ENCODE peak calls at places on chromosome 21, in six cellular contexts. O is body of pancreas, Q is brain microvascular endothelial cell, F is cardiac muscle cell, R is breast epithelium, V is left ventricle myocardium inferior. T is an unnamed sample.

GRCh38 chr21:46570631-46571030 is 34.3 kb downstream of the S100B start:
- DNase-seq in Q (no peak), R (no peak), F (no peak), V (no peak), O (no peak), T (no peak)

GRCh38 chr21:27837933-27838332 is 871.0 kb upstream of the ADAMTS5 start:
- DNase-seq in R (no peak), V (no peak), Q (no peak), F (no peak), O (no peak), T (no peak)

GRCh38 chr21:39208624-39209333 is 25.5 kb upstream of the PSMG1 start:
- DNase-seq in V (no peak), F (peak), Q (no peak), R (no peak), O (no peak), T (no peak)

GRCh38 chr21:41600116-41600515 is 92.2 kb upstream of the TMPRSS2 start:
- DNase-seq in V (no peak), F (no peak), O (no peak), R (peak), Q (no peak), T (no peak)

GRCh38 chr21:16422702-16423101 is 692.9 kb downstream of the USP25 start:
- DNase-seq in Q (no peak), R (no peak), V (no peak), O (no peak), F (peak), T (no peak)

GRCh38 chr21:42455196-42455595 is 40.8 kb downstream of the RSPH1 start:
- DNase-seq in V (no peak), Q (no peak), R (no peak), F (no peak), O (no peak), T (no peak)

GRCh38 chr21:32494946-32495703 is 82.6 kb downstream of the EVA1C start:
- DNase-seq in V (no peak), R (no peak), F (peak), O (no peak), Q (peak), T (peak)

GRCh38 chr21:39111928-39112327 is 71.3 kb downstream of the PSMG1 start:
- DNase-seq in O (no peak), F (peak), R (no peak), V (no peak), Q (no peak), T (no peak)

GRCh38 chr21:30351534-30351933 is 3.1 kb upstream of the KRTAP23-1 start:
- DNase-seq in V (no peak), F (no peak), Q (no peak), R (no peak), O (no peak), T (no peak)

GRCh38 chr21:41602511-41602910 is 94.6 kb upstream of the TMPRSS2 start:
- DNase-seq in V (no peak), R (no peak), Q (no peak), O (no peak), F (no peak), T (no peak)

GRCh38 chr21:42171091-42172053 is 47.6 kb upstream of the ABCG1 start:
- DNase-seq in F (no peak), R (peak), O (no peak), Q (no peak), V (peak), T (peak)

GRCh38 chr21:42852925-42853570 is 26.3 kb downstream of the WDR4 start:
- DNase-seq in F (no peak), R (no peak), Q (no peak), O (no peak), V (no peak), T (no peak)

GRCh38 chr21:41752231-41752681 is 14.6 kb downstream of the RIPK4 start:
- DNase-seq in Q (no peak), V (no peak), F (peak), R (no peak), O (no peak), T (no peak)

GRCh38 chr21:38511198-38511597 is 12.9 kb upstream of the ERG start:
- DNase-seq in Q (no peak), F (no peak), V (no peak), R (no peak), O (no peak), T (no peak)

GRCh38 chr21:31366825-31367224 is 22.8 kb upstream of the TIAM1 start:
- DNase-seq in F (peak), Q (peak), R (peak), V (no peak), O (no peak), T (peak)

GRCh38 chr21:37592496-37592895 is 225.9 kb downstream of the DYRK1A start:
- DNase-seq in O (no peak), Q (no peak), R (no peak), V (no peak), F (no peak), T (no peak)

GRCh38 chr21:25313891-25314646 is 293.2 kb downstream of the MRPL39 start:
- DNase-seq in V (no peak), O (no peak), F (peak), Q (peak), R (no peak), T (peak)

GRCh38 chr21:42570841-42571387 is 57.3 kb downstream of the SLC37A1 start:
- DNase-seq in R (peak), Q (no peak), F (no peak), V (no peak), O (peak), T (no peak)

GRCh38 chr21:34186119-34186719 is 112.8 kb downstream of the MRPS6 start:
- DNase-seq in R (no peak), O (no peak), V (no peak), Q (no peak), F (peak), T (peak)

GRCh38 chr21:43740497-43741156 is 21.7 kb downstream of the PDXK start:
- DNase-seq in V (no peak), F (peak), R (peak), O (peak), Q (no peak), T (no peak)

GRCh38 chr21:31872452-31873274 is at the start of gene HUNK:
- DNase-seq in F (peak), R (peak), O (peak), V (no peak), Q (peak), T (no peak)

GRCh38 chr21:43211085-43212071 is 42.6 kb downstream of the CRYAA start:
- DNase-seq in R (peak), Q (no peak), F (no peak), O (peak), V (peak), T (no peak)

GRCh38 chr21:43733529-43734071 is 14.7 kb downstream of the PDXK start:
- DNase-seq in F (peak), R (no peak), Q (no peak), O (no peak), V (no peak), T (no peak)

GRCh38 chr21:33424214-33424613 is 21.0 kb downstream of the IFNGR2 start:
- DNase-seq in Q (no peak), F (no peak), V (no peak), R (no peak), O (no peak), T (no peak)

GRCh38 chr21:16426936-16427335 is 697.2 kb downstream of the USP25 start:
- DNase-seq in R (no peak), O (no peak), V (no peak), F (no peak), Q (no peak), T (no peak)

GRCh38 chr21:38766987-38767722 is 38.6 kb upstream of the ETS2 start:
- DNase-seq in R (no peak), Q (no peak), O (peak), V (no peak), F (no peak), T (no peak)

GRCh38 chr21:28118570-28118969 is 874.1 kb downstream of the LTN1 start:
- DNase-seq in F (no peak), V (no peak), R (no peak), Q (no peak), O (no peak), T (no peak)

GRCh38 chr21:38505654-38506523 is 7.6 kb upstream of the ERG start:
- DNase-seq in Q (peak), O (peak), R (no peak), F (peak), V (no peak), T (peak)

GRCh38 chr21:8993284-8993942 is 1528.0 kb upstream of the TPTE start:
- DNase-seq in V (no peak), F (no peak), R (no peak), Q (no peak), O (no peak), T (no peak)

GRCh38 chr21:42093991-42094417 is 22.9 kb downstream of the UMODL1 start:
- DNase-seq in R (peak), O (peak), F (peak), Q (peak), V (no peak), T (peak)

GRCh38 chr21:23247334-23247733 is 2249.1 kb downstream of the NCAM2 start:
- DNase-seq in Q (no peak), V (no peak), R (no peak), F (peak), O (no peak), T (no peak)

GRCh38 chr21:32917392-32918135 is 108.2 kb upstream of the OLIG2 start:
- DNase-seq in O (peak), R (peak), V (peak), F (peak), Q (no peak), T (no peak)

GRCh38 chr21:43300496-43301423 is 126.2 kb downstream of the SIK1 start:
- DNase-seq in R (peak), O (no peak), F (peak), Q (peak), V (peak), T (no peak)

GRCh38 chr21:38869946-38870345 is 64.2 kb downstream of the ETS2 start:
- DNase-seq in O (no peak), R (no peak), Q (peak), F (peak), V (no peak), T (no peak)

GRCh38 chr21:31326478-31327247 is 17.4 kb downstream of the TIAM1 start:
- DNase-seq in O (peak), F (peak), Q (no peak), V (no peak), R (no peak), T (no peak)

GRCh38 chr21:38984982-38985422 is 179.3 kb downstream of the ETS2 start:
- DNase-seq in Q (no peak), F (peak), O (no peak), V (no peak), R (no peak), T (no peak)

GRCh38 chr21:39121600-39122355 is 61.5 kb downstream of the PSMG1 start:
- DNase-seq in F (no peak), Q (no peak), V (no peak), O (no peak), R (no peak), T (no peak)

GRCh38 chr21:44919913-44920693 is 596 bp downstream of the ITGB2 start:
- DNase-seq in V (peak), O (no peak), Q (no peak), F (no peak), R (no peak), T (no peak)
- H3K4me3 ChIP-seq in V (peak), O (no peak), Q (no peak), F (no peak), R (peak), T (no peak)

DNA sequence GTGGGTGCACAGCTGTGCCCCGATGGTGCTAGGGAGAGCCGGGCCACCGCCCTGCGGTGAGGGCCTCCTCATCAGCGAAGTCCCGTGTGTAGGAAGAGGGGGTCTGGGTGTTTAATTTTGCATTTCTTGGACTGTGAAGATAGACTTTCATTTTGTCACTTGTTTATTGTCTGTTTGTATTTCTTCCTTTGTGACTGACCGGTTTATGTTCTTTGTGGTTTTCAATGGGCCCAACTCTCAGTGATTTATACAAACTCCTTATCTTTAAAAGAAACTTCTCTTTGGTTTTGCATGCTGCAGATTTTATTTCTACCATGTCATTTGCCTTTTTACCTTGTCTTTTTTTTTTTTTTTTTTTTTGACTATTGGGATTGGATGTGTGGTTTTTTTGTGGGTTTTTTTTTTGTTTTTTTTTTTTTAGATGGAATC is 65.1 kb downstream of the COL18A1 start:
- DNase-seq in Q (no peak), R (no peak), V (peak), F (peak), O (no peak), T (no peak)
- H3K4me3 ChIP-seq in Q (no peak), R (no peak), V (no peak), F (no peak), O (no peak), T (no peak)

GRCh38 chr21:36204980-36205379 is 48.4 kb downstream of the DOP1B start:
- DNase-seq in O (no peak), R (no peak), F (no peak), Q (no peak), V (peak), T (no peak)
- H3K4me3 ChIP-seq in O (no peak), R (no peak), F (no peak), Q (no peak), V (no peak), T (no peak)

GRCh38 chr21:14533555-14534400 is 12.3 kb downstream of the SAMSN1 start:
- DNase-seq in R (no peak), O (no peak), Q (peak), F (peak), V (no peak), T (peak)
- H3K4me3 ChIP-seq in R (no peak), O (no peak), Q (no peak), F (no peak), V (no peak), T (no peak)

GRCh38 chr21:40345700-40346099 is 478.5 kb downstream of the PCP4 start:
- DNase-seq in F (no peak), O (no peak), V (no peak), R (no peak), Q (no peak), T (no peak)

GRCh38 chr21:40355076-40355475 is 487.8 kb downstream of the PCP4 start:
- DNase-seq in F (no peak), O (no peak), R (no peak), V (no peak), Q (no peak), T (no peak)

GRCh38 chr21:40349591-40349990 is 482.4 kb downstream of the PCP4 start:
- DNase-seq in R (no peak), Q (no peak), O (no peak), V (no peak), F (no peak), T (no peak)

GRCh38 chr21:40356644-40357043 is 489.4 kb downstream of the PCP4 start:
- DNase-seq in R (no peak), F (no peak), Q (no peak), O (no peak), V (no peak), T (no peak)

DNA sequence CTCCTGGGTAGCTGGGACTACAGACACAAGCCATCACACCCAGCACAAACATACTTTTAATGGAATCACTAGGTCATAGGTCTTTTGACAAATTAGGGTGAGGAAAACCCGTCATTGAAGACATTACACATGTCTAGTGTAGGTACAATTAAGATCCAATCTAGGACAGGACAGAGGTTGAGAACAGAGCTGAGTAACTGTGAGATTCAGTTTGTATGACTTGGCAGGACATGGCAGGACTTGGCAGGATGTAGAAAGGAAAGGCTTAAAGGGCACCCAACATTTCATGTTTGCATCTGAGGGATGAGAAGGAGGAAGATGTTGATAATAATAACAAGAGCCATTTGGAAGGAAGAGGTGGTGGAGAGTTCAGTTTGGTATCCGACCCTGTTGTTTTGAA is 483.8 kb downstream of the PCP4 start:
- DNase-seq in R (no peak), F (no peak), Q (no peak), O (no peak), V (no peak), T (no peak)
- H3K4me3 ChIP-seq in R (no peak), F (no peak), Q (no peak), O (no peak), V (no peak), T (no peak)

GRCh38 chr21:19640964-19641363 is 1237.4 kb upstream of the TMPRSS15 start:
- DNase-seq in R (no peak), V (no peak), O (peak), Q (no peak), F (no peak), T (no peak)
- H3K4me3 ChIP-seq in R (no peak), V (no peak), O (no peak), Q (no peak), F (no peak), T (no peak)

DNA sequence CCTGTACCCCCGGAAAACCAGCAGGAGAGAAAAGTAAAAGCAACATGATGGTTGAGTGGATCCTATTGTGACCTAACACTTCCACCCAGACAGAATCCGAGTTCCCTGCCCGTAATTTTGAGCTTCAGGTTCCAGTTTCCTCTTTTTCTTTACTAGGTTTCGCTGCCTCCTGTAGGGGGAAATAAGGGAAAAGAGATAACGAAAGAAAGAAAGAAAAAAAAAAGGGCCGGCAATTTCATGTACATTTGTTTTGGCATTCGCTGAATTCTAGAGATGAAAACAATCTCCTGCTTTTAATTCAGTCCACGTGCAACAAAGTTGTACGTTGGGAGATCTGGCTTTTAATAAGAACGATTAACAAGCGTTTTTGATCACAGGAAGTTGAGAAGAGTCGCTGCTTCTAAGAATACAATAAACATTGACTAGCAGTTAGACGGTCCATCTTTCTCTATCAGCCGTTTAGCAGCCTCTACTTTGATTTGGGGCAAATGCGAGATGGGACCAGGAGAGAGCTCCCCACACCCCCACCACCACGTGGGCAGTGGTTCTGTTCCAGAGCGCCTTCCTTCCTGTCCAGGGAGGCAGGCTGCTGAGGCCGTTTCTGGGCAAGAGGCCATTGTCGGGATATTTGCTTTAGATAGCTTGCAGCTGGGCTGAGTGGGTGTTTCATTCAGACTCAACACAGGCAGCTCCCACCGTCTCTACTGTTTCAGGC is 155.9 kb upstream of the RUNX1 start:
- DNase-seq in O (peak), Q (peak), V (peak), F (peak), R (no peak), T (no peak)
- H3K4me3 ChIP-seq in O (no peak), Q (no peak), V (peak), F (no peak), R (peak), T (no peak)

DNA sequence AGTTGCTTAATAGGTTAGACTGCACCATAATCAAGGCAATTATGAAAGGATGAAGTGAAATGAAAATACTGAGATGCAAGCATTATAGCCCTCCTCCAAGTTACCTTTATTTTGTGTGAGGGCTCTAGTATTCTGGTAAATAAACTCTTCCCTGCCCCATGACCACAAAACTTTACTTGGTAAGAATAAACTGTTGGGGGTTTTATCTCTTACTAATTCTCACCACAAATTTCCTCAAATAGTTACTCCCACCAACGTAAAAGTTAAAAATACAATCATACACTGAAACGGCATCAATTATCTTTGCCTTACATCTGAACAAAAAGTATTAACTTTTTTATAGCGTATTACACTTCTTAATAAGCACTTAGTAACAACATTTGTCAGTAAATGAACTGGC is 29.5 kb downstream of the C21orf91 start:
- DNase-seq in O (no peak), Q (no peak), F (no peak), V (no peak), R (no peak), T (no peak)
- H3K4me3 ChIP-seq in O (no peak), Q (no peak), F (no peak), V (no peak), R (no peak), T (no peak)

GRCh38 chr21:29333355-29333746 is 34.6 kb downstream of the BACH1 start:
- DNase-seq in R (no peak), V (no peak), Q (no peak), O (no peak), F (no peak), T (no peak)
- H3K4me3 ChIP-seq in R (no peak), V (no peak), Q (no peak), O (no peak), F (no peak), T (no peak)

DNA sequence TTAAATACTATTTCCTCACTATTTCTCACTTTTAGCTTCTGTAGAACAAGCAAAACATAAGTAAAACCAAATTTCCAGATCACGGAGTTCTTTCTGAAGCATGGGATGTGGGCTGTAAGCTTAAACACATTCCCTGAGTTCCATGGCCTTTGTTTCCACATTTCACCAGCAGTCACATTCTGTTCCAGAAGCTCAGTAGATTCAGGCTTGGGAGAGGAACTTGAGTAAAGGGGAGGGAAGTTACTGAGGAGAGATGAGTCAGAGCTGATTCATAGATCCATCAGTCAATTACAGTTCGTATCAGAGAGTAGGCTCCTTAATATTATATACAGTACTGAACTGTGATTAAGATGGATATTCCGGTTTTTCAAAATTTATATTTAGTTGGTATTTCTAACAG is 614.2 kb downstream of the NCAM2 start:
- DNase-seq in F (peak), Q (peak), O (peak), V (no peak), R (no peak), T (peak)
- H3K4me3 ChIP-seq in F (no peak), Q (no peak), O (no peak), V (no peak), R (no peak), T (no peak)

T was measured in retinal pigment epithelial cell.